ENCODE peak calls at places on chromosomes 16 and 17, in seven cellular contexts. A is stimulated activated CD8-positive, alpha-beta memory T cell treated with anti-CD3 and anti-CD28 coated beads, Interleukin-7, amount 100 ng/mL, for 1 hour; Q is foreskin melanocyte; O is AG09309; G is tibial artery; V is NCI-H1417; F is cardiac fibroblast. D is an unnamed sample.

GRCh38 chr17:79332011-79332410 is 257.4 kb downstream of the ENGASE start:
- DNase-seq in A (no peak), Q (no peak), O (no peak), G (no peak), V (no peak), F (no peak), D (no peak)

GRCh38 chr16:47886631-47887415 is 269.0 kb downstream of the ABCC12 start:
- DNase-seq in A (no peak), Q (no peak), O (no peak), G (no peak), V (peak; percentile 49), F (no peak), D (no peak)

GRCh38 chr17:18968945-18969887 is 17.3 kb downstream of the SLC5A10 start:
- DNase-seq in A (no peak), Q (no peak), O (no peak), G (no peak), V (no peak), F (no peak), D (peak; percentile 61)

GRCh38 chr17:49523706-49524472 is 28.8 kb downstream of the NGFR start:
- DNase-seq in A (no peak), Q (no peak), O (no peak), G (peak; percentile 62), V (no peak), F (no peak), D (peak; percentile 92)

GRCh38 chr17:17926840-17927449 is 45.3 kb downstream of the TOM1L2 start:
- DNase-seq in A (no peak), Q (peak; percentile 64), O (no peak), G (no peak), V (no peak), F (no peak), D (no peak)

GRCh38 chr17:74543406-74543805 is 2.5 kb downstream of the CD300C start:
- DNase-seq in A (no peak), Q (no peak), O (no peak), G (no peak), V (no peak), F (no peak), D (no peak)

GRCh38 chr17:45299311-45299710 is 17.5 kb downstream of the MAP3K14 start:
- DNase-seq in A (no peak), Q (peak; percentile 82), O (no peak), G (no peak), V (no peak), F (no peak), D (no peak)

GRCh38 chr16:56328276-56329022 is 96.9 kb downstream of the AMFR start:
- DNase-seq in A (no peak), Q (no peak), O (no peak), G (no peak), V (no peak), F (no peak), D (no peak)

GRCh38 chr16:88831838-88832237 is 20.1 kb upstream of the APRT start:
- DNase-seq in A (no peak), Q (no peak), O (no peak), G (no peak), V (no peak), F (peak; percentile 5), D (no peak)

GRCh38 chr17:13736915-13737314 is 135.2 kb upstream of the HS3ST3A1 start:
- DNase-seq in A (no peak), Q (no peak), O (peak; percentile 73), G (no peak), V (no peak), F (peak; percentile 61), D (no peak)

GRCh38 chr16:77840093-77840492 is 51.7 kb downstream of the VAT1L start:
- DNase-seq in A (no peak), Q (no peak), O (no peak), G (no peak), V (no peak), F (no peak), D (no peak)

GRCh38 chr16:8764486-8765250 is 32.8 kb downstream of the TMEM186 start:
- DNase-seq in A (no peak), Q (no peak), O (no peak), G (no peak), V (no peak), F (no peak), D (no peak)

GRCh38 chr17:30095507-30096244 is 20.9 kb upstream of the NSRP1 start:
- DNase-seq in A (no peak), Q (peak; percentile 83), O (peak; percentile 49), G (no peak), V (peak; percentile 26), F (peak; percentile 89), D (no peak)

GRCh38 chr17:79457889-79458288 is 153.0 kb downstream of the RBFOX3 start:
- DNase-seq in A (no peak), Q (no peak), O (no peak), G (no peak), V (no peak), F (no peak), D (no peak)

GRCh38 chr17:66426397-66427033 is 124.1 kb downstream of the PRKCA start:
- DNase-seq in A (peak; percentile 9), Q (no peak), O (no peak), G (no peak), V (no peak), F (peak; percentile 52), D (no peak)

GRCh38 chr17:55152236-55152635 is 112.5 kb upstream of the HLF start:
- DNase-seq in A (no peak), Q (no peak), O (no peak), G (no peak), V (no peak), F (peak; percentile 48), D (no peak)

GRCh38 chr17:50221500-50222480 is 20.4 kb upstream of the COL1A1 start:
- DNase-seq in A (no peak), Q (no peak), O (no peak), G (peak; percentile 94), V (no peak), F (peak; percentile 66), D (no peak)

GRCh38 chr17:4998666-4999428 is 1.1 kb downstream of the KIF1C start:
- DNase-seq in A (no peak), Q (no peak), O (no peak), G (no peak), V (no peak), F (no peak), D (peak; percentile 61)

GRCh38 chr16:23316634-23317265 is 14.6 kb downstream of the SCNN1B start:
- DNase-seq in A (no peak), Q (no peak), O (no peak), G (no peak), V (no peak), F (no peak), D (no peak)

GRCh38 chr16:55021595-55022475 is 91.2 kb downstream of the IRX5 start:
- DNase-seq in A (no peak), Q (peak; percentile 34), O (peak; percentile 45), G (peak; percentile 28), V (no peak), F (peak; percentile 57), D (no peak)

GRCh38 chr16:899678-900060 is 71.1 kb downstream of the LMF1 start:
- DNase-seq in A (no peak), Q (no peak), O (no peak), G (no peak), V (no peak), F (no peak), D (no peak)

GRCh38 chr17:72515291-72516065 is 394.7 kb downstream of the SOX9 start:
- DNase-seq in A (no peak), Q (no peak), O (no peak), G (no peak), V (no peak), F (peak; percentile 51), D (no peak)

GRCh38 chr17:79123988-79124387 is 49.4 kb downstream of the ENGASE start:
- DNase-seq in A (no peak), Q (no peak), O (no peak), G (no peak), V (no peak), F (no peak), D (no peak)

GRCh38 chr17:66755101-66755943 is 79.6 kb upstream of the CACNG5 start:
- DNase-seq in A (no peak), Q (no peak), O (no peak), G (peak; percentile 51), V (peak; percentile 84), F (no peak), D (no peak)

GRCh38 chr16:84827131-84827574 is 7.4 kb downstream of the CRISPLD2 start:
- DNase-seq in A (no peak), Q (no peak), O (no peak), G (no peak), V (no peak), F (peak; percentile 52), D (no peak)